ENCODE peak calls at places on chromosome 21, in ten cellular contexts. N, K, U, Z, X, G, C, W, R and F are unnamed samples.

GRCh38 chr21:39004776-39005605 is 178.3 kb downstream of the PSMG1 start:
- DNase-seq in Z (peak; percentile 56), C (no peak), R (no peak), W (no peak), X (peak; percentile 60), G (peak; percentile 82), U (no peak), K (no peak), N (no peak), F (no peak)

GRCh38 chr21:32393677-32394001 is 827 bp upstream of the URB1 start:
- DNase-seq in R (no peak), C (no peak), U (no peak), X (peak; percentile 31), N (no peak), K (no peak), W (no peak), Z (no peak), G (peak; percentile 91), F (no peak)

GRCh38 chr21:35172231-35172630 is 123.1 kb upstream of the RUNX1 start:
- DNase-seq in Z (no peak), C (no peak), N (no peak), W (no peak), X (no peak), R (no peak), U (no peak), G (peak; percentile 7), K (no peak), F (no peak)

GRCh38 chr21:31946236-31946635 is 73.4 kb downstream of the HUNK start:
- DNase-seq in R (no peak), W (no peak), G (no peak), U (no peak), Z (no peak), X (no peak), N (no peak), C (no peak), K (no peak), F (no peak)

GRCh38 chr21:43933680-43934079 is 68.7 kb downstream of the AGPAT3 start:
- DNase-seq in N (no peak), Z (no peak), G (no peak), R (no peak), X (no peak), W (no peak), K (no peak), C (no peak), U (no peak), F (no peak)

GRCh38 chr21:43779660-43780059 is 3.6 kb upstream of the CSTB start:
- DNase-seq in K (no peak), R (no peak), C (no peak), N (no peak), G (no peak), W (no peak), Z (no peak), X (no peak), U (no peak), F (no peak)

GRCh38 chr21:29436143-29436542 is 137.4 kb downstream of the BACH1 start:
- DNase-seq in N (no peak), W (no peak), G (no peak), U (no peak), X (no peak), R (no peak), K (no peak), Z (no peak), C (peak; percentile 9), F (no peak)

GRCh38 chr21:43283136-43283924 is 114.5 kb downstream of the CRYAA start:
- DNase-seq in K (no peak), C (no peak), X (no peak), Z (no peak), U (no peak), N (no peak), W (no peak), G (no peak), R (no peak), F (no peak)

GRCh38 chr21:45927032-45927431 is 54.5 kb upstream of the COL6A1 start:
- DNase-seq in W (no peak), R (no peak), Z (no peak), N (no peak), G (no peak), X (no peak), U (no peak), K (no peak), C (no peak), F (no peak)

GRCh38 chr21:45927851-45928850 is 53.4 kb upstream of the COL6A1 start:
- DNase-seq in C (no peak), U (no peak), R (no peak), W (no peak), K (no peak), X (no peak), G (no peak), Z (no peak), N (no peak), F (no peak)

GRCh38 chr21:45929477-45929876 is 52.1 kb upstream of the COL6A1 start:
- DNase-seq in W (no peak), R (no peak), N (no peak), G (no peak), X (no peak), Z (no peak), C (no peak), K (no peak), U (no peak), F (no peak)

GRCh38 chr21:45923146-45923545 is 58.4 kb upstream of the COL6A1 start:
- DNase-seq in X (peak; percentile 79), Z (peak; percentile 47), N (no peak), U (peak; percentile 85), C (peak; percentile 52), R (peak; percentile 25), K (peak; percentile 58), W (peak; percentile 65), G (peak; percentile 26), F (no peak)

DNA sequence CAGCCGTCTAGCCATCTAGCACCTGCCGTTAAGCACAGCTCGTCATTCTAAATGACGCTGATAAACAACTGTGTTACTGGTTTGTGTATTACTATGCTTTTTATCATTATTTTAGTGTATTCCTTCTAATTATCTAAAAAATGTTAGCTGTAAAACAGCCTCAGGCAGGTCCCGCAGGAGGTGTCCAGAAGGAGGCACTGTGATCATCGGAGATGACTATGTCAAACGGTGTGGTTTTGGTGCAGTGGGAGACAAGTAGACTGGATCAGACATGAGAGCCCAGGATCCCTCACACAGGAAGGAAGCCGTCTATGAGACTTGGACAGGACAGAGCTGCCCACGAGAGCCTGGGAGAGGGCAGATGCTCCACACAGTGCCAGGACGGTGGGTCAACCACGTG is 55.3 kb upstream of the COL6A1 start:
- DNase-seq in C (no peak), G (no peak), U (no peak), Z (no peak), K (no peak), R (no peak), W (no peak), X (peak; percentile 6), N (no peak), F (no peak)
- TF ChIP-seq CTCF in C (no peak), G (no peak), U (no peak), Z (no peak), K (no peak), R (no peak), W (no peak), X (peak; percentile 24), N (no peak), F (no peak)

DNA sequence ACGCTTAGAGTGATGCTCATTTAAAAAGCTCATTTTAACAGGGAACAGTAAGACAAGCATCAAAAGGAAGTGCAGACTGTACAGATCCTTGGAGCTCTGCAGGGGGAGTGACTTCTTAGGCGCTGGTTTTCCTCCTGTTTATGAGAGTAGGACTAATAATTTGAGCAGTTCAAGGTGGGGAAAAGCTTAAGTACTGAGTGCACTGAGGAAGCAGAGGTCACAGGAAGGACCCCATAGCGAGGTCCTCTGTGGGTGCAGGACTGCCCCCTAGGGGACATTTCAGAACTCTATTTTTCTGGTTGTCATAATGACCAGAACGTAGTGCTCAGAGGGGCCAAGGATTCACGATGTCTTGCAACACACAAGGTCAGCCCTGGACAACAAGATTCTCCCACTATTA is 112.1 kb downstream of the HLCS start:
- DNase-seq in Z (peak; percentile 53), N (no peak), W (no peak), C (no peak), G (peak; percentile 70), U (no peak), K (peak; percentile 22), R (no peak), X (peak; percentile 67), F (no peak)
- TF ChIP-seq CTCF in Z (peak; percentile 52), N (peak; percentile 29), W (no peak), C (peak; percentile 58), G (peak; percentile 75), U (peak; percentile 79), K (peak; percentile 58), R (peak; percentile 71), X (peak; percentile 72), F (no peak)

DNA sequence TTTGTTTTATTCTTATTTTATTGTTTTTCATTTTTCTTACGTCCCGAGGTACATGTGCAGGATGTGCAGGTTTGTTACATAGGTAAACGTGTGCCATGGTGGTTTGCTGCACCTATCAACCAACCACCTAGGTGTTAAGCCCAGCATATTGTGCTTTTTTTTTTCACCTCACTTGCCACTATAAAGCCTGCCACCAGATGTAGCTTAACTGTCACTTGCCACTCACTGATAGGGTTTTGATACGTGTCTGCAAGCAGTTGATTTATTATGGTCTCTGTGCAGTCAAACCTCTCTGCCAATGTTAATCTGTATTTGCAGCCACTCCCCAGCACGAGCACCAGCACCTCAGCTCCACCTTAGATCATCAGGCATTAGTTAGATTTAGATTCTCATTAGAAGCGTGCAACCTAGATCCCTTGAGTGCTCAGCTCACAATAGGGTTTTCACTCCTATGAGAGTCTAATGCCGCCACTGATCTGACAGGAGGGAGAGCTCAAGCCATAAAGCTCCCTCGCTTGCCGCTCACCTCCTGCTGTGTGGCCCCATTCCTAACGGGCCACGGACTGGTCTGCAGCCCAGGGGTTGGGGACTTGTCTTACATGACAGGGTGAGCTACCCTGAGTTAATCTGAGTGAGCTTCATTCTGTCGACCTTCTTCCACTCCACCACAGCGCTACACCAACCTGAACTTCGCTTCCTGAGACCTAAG is 17.9 kb upstream of the ABCG1 start:
- DNase-seq in C (no peak), U (no peak), W (no peak), N (no peak), G (no peak), X (no peak), Z (no peak), K (no peak), R (no peak), F (no peak)
- TF ChIP-seq CTCF in C (no peak), U (no peak), W (no peak), N (no peak), G (no peak), X (no peak), Z (no peak), K (no peak), R (no peak), F (no peak)

GRCh38 chr21:45388611-45389296 is 16.2 kb upstream of the COL18A1 start:
- DNase-seq in R (no peak), C (no peak), Z (no peak), W (no peak), K (no peak), N (no peak), X (no peak), G (no peak), U (no peak), F (no peak)

GRCh38 chr21:45386336-45386727 is 18.6 kb upstream of the COL18A1 start:
- DNase-seq in W (no peak), R (no peak), G (no peak), C (no peak), U (no peak), K (no peak), N (no peak), Z (no peak), X (no peak), F (no peak)

GRCh38 chr21:45386728-45387371 is 18.1 kb upstream of the COL18A1 start:
- DNase-seq in W (peak; percentile 57), U (no peak), C (no peak), X (peak; percentile 97), N (no peak), R (peak; percentile 95), K (no peak), Z (no peak), G (peak; percentile 48), F (no peak)

GRCh38 chr21:45387506-45387905 is 17.5 kb upstream of the COL18A1 start:
- DNase-seq in N (no peak), U (no peak), C (no peak), X (no peak), R (no peak), W (no peak), K (no peak), G (no peak), Z (no peak), F (no peak)

GRCh38 chr21:45388011-45388521 is 16.9 kb upstream of the COL18A1 start:
- DNase-seq in R (no peak), W (no peak), K (no peak), Z (no peak), X (no peak), G (no peak), N (no peak), C (no peak), U (no peak), F (no peak)
- TF ChIP-seq CTCF in R (no peak), W (no peak), K (no peak), Z (no peak), X (no peak), G (no peak), N (no peak), C (no peak), U (no peak), F (no peak)